ENCODE peak calls at places on chromosomes 6 and 20, in ten cellular contexts. P is HCT116, N is A549, L is tibial nerve, D is IMR-90, C is transverse colon, Y is ovary, B is adrenal gland, E is stomach, J is esophagus squamous epithelium. O is an unnamed sample.

GRCh38 chr20:22099348-22099747 is 393.9 kb downstream of the PAX1 start:
- DNase-seq in P (no peak), N (no peak), L (no peak), D (no peak), C (no peak), Y (no peak), B (no peak), E (no peak), J (no peak), O (no peak)

GRCh38 chr6:151059612-151060095 is 180.1 kb upstream of the AKAP12 start:
- DNase-seq in P (peak), N (no peak), L (no peak), D (no peak), C (no peak), Y (no peak), B (no peak), E (no peak), J (no peak), O (no peak)

GRCh38 chr6:159170999-159171712 is 2.0 kb downstream of the FNDC1 start:
- DNase-seq in P (no peak), N (no peak), L (peak), D (peak), C (no peak), Y (peak), B (no peak), E (no peak), J (no peak), O (no peak)

GRCh38 chr6:53067307-53067706 is 2.1 kb downstream of the FBXO9 start:
- DNase-seq in P (no peak), N (no peak), L (no peak), D (peak), C (no peak), Y (no peak), B (no peak), E (no peak), J (no peak), O (no peak)

GRCh38 chr6:157209865-157210530 is 113.3 kb downstream of the TMEM242 start:
- DNase-seq in P (no peak), N (no peak), L (no peak), D (no peak), C (no peak), Y (no peak), B (no peak), E (no peak), J (no peak), O (no peak)

GRCh38 chr6:106536863-106537262 is 92.4 kb downstream of the RTN4IP1 start:
- DNase-seq in P (no peak), N (no peak), L (no peak), D (peak), C (no peak), Y (no peak), B (no peak), E (no peak), J (no peak), O (no peak)

GRCh38 chr6:55713411-55713810 is 134.4 kb upstream of the HMGCLL1 start:
- DNase-seq in P (no peak), N (no peak), L (no peak), D (peak), C (no peak), Y (no peak), B (no peak), E (no peak), J (no peak), O (no peak)

GRCh38 chr6:134602123-134602522 is 284.2 kb upstream of the SGK1 start:
- DNase-seq in P (no peak), N (no peak), L (no peak), D (no peak), C (no peak), Y (no peak), B (no peak), E (no peak), J (no peak), O (no peak)

GRCh38 chr20:44594730-44595129 is 12.4 kb downstream of the PKIG start:
- DNase-seq in P (no peak), N (peak), L (no peak), D (peak), C (no peak), Y (no peak), B (no peak), E (no peak), J (no peak), O (no peak)

GRCh38 chr6:117487831-117488230 is 5.4 kb downstream of the DCBLD1 start:
- DNase-seq in P (no peak), N (no peak), L (no peak), D (peak), C (no peak), Y (no peak), B (no peak), E (no peak), J (no peak), O (no peak)

GRCh38 chr6:169785566-169785965 is 34.1 kb downstream of the ERMARD start:
- DNase-seq in P (no peak), N (no peak), L (no peak), D (no peak), C (no peak), Y (no peak), B (no peak), E (no peak), J (no peak), O (no peak)

GRCh38 chr20:50211065-50211464 is 20.4 kb downstream of the CEBPB start:
- DNase-seq in P (no peak), N (no peak), L (no peak), D (no peak), C (no peak), Y (no peak), B (no peak), E (no peak), J (no peak), O (no peak)

GRCh38 chr20:23148721-23149570 is 62.8 kb upstream of the CD93 start:
- DNase-seq in P (no peak), N (no peak), L (no peak), D (no peak), C (peak), Y (no peak), B (peak), E (peak), J (no peak), O (no peak)

GRCh38 chr6:33075568-33076405 is at the start of gene HLA-DPB1:
- DNase-seq in P (peak), N (peak), L (peak), D (peak), C (no peak), Y (no peak), B (no peak), E (no peak), J (no peak), O (no peak)

GRCh38 chr6:37130704-37131103 is 39.2 kb upstream of the PIM1 start:
- DNase-seq in P (no peak), N (no peak), L (peak), D (peak), C (peak), Y (no peak), B (peak), E (peak), J (no peak), O (peak)

GRCh38 chr20:62922451-62922921 is 3.8 kb downstream of the DIDO1 start:
- DNase-seq in P (no peak), N (no peak), L (no peak), D (no peak), C (no peak), Y (no peak), B (peak), E (no peak), J (no peak), O (no peak)

GRCh38 chr6:125839471-125839870 is 48.7 kb downstream of the NCOA7 start:
- DNase-seq in P (no peak), N (no peak), L (no peak), D (peak), C (no peak), Y (no peak), B (peak), E (no peak), J (no peak), O (no peak)

GRCh38 chr6:138205437-138206094 is 12.7 kb downstream of the PBOV1 start:
- DNase-seq in P (no peak), N (no peak), L (no peak), D (no peak), C (no peak), Y (no peak), B (no peak), E (no peak), J (no peak), O (no peak)

GRCh38 chr6:133707456-133707855 is 181.5 kb upstream of the TCF21 start:
- DNase-seq in P (no peak), N (no peak), L (no peak), D (peak), C (no peak), Y (no peak), B (no peak), E (no peak), J (no peak), O (no peak)

GRCh38 chr6:75128881-75129570 is 76.8 kb downstream of the COL12A1 start:
- DNase-seq in P (no peak), N (no peak), L (no peak), D (no peak), C (no peak), Y (no peak), B (no peak), E (no peak), J (no peak), O (no peak)

GRCh38 chr6:125268765-125269164 is 33.0 kb downstream of the HDDC2 start:
- DNase-seq in P (no peak), N (no peak), L (no peak), D (no peak), C (no peak), Y (no peak), B (no peak), E (no peak), J (no peak), O (no peak)

GRCh38 chr6:101396552-101397173 is 3.2 kb downstream of the GRIK2 start:
- DNase-seq in P (no peak), N (no peak), L (peak), D (peak), C (peak), Y (peak), B (peak), E (peak), J (no peak), O (no peak)

GRCh38 chr6:41062056-41062455 is 9.1 kb downstream of the APOBEC2 start:
- DNase-seq in P (no peak), N (no peak), L (no peak), D (no peak), C (no peak), Y (no peak), B (no peak), E (no peak), J (no peak), O (no peak)

GRCh38 chr6:44804546-44804945 is 417.0 kb downstream of the CDC5L start:
- DNase-seq in P (no peak), N (no peak), L (no peak), D (no peak), C (no peak), Y (no peak), B (no peak), E (no peak), J (no peak), O (no peak)

GRCh38 chr6:44804016-44804415 is 416.5 kb downstream of the CDC5L start:
- DNase-seq in P (no peak), N (no peak), L (no peak), D (no peak), C (no peak), Y (no peak), B (no peak), E (no peak), J (no peak), O (no peak)

GRCh38 chr6:44801188-44801587 is 413.7 kb downstream of the CDC5L start:
- DNase-seq in P (no peak), N (no peak), L (no peak), D (no peak), C (no peak), Y (no peak), B (no peak), E (no peak), J (no peak), O (no peak)

GRCh38 chr6:44795326-44795725 is 407.8 kb downstream of the CDC5L start:
- DNase-seq in P (no peak), N (no peak), L (no peak), D (no peak), C (no peak), Y (no peak), B (no peak), E (no peak), J (no peak), O (no peak)

DNA sequence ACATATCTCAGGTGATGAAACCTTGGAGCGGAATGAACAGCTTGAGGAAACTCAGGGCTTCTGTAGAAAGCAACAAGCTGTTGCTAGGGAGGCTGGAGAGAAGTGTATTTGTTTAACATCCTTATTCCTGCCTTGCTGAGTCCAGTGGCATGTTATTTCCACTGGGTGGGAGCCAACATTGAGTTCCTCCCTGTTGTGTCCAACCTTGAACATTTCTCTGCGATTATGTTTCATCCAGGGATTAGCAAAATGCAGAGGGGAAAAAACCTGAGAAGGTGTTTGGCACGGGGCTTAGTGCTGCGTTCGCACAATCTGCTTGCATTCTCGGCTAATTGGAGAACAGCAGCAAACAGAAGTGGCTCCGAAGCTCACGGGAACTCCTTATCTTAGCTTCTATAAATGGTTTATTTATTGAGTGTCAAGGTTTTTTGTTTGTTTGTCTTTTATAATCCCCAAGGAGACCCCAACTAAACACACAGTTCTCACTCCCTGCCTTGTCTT is 412.7 kb downstream of the CDC5L start:
- DNase-seq in P (no peak), N (peak), L (peak), D (peak), C (no peak), Y (peak), B (no peak), E (no peak), J (no peak), O (no peak)
- H3K4me3 ChIP-seq in P (no peak), N (no peak), L (no peak), D (no peak), C (no peak), Y (no peak), B (peak), E (no peak), J (no peak), O (no peak)

GRCh38 chr6:7887278-7887991 is 23.2 kb downstream of the TXNDC5 start:
- DNase-seq in P (no peak), N (no peak), L (no peak), D (no peak), C (no peak), Y (no peak), B (no peak), E (no peak), J (no peak), O (no peak)
- TF ChIP-seq POLR2A in P (no peak), N (no peak), L (no peak), D (no peak), C (no peak), Y (no peak), B (no peak), E (no peak), J (no peak), O (no peak)

GRCh38 chr6:56733298-56733697 is 90.6 kb upstream of the DST start:
- DNase-seq in P (no peak), N (no peak), L (no peak), D (no peak), C (no peak), Y (no peak), B (no peak), E (no peak), J (no peak), O (no peak)
- H3K27ac ChIP-seq in P (peak), N (peak), L (no peak), D (no peak), C (peak), Y (peak), B (no peak), E (peak), J (no peak), O (no peak)

GRCh38 chr6:155041781-155042279 is 46.7 kb downstream of the TIAM2 start:
- DNase-seq in P (no peak), N (no peak), L (no peak), D (no peak), C (no peak), Y (no peak), B (no peak), E (no peak), J (no peak), O (no peak)
- H3K4me3 ChIP-seq in P (no peak), N (no peak), L (no peak), D (no peak), C (no peak), Y (no peak), B (no peak), E (no peak), J (no peak), O (peak)

DNA sequence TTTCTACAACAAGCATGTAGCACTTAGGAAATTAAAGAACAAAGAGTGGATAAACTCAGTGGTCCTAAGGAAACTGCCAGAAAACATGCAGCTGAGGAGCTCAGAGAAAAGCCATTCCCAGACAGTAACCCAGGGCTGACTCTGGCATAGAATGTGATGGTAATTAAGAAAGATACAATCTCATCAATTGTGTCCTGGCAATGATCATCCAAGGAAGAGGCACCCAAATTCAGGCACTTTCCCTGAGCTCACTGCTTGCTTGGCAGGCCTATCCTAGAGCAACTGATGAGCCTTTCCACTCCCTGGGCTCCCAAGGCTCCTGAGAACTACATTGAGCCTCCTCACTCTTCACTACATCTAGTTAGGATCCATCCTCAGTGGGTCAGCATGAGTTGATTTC is 16.2 kb downstream of the EIF2S2 start:
- DNase-seq in P (no peak), N (no peak), L (no peak), D (no peak), C (no peak), Y (no peak), B (no peak), E (no peak), J (no peak), O (no peak)
- TF ChIP-seq POLR2A in P (no peak), N (no peak), L (no peak), D (no peak), C (no peak), Y (no peak), B (no peak), E (no peak), J (no peak), O (no peak)

DNA sequence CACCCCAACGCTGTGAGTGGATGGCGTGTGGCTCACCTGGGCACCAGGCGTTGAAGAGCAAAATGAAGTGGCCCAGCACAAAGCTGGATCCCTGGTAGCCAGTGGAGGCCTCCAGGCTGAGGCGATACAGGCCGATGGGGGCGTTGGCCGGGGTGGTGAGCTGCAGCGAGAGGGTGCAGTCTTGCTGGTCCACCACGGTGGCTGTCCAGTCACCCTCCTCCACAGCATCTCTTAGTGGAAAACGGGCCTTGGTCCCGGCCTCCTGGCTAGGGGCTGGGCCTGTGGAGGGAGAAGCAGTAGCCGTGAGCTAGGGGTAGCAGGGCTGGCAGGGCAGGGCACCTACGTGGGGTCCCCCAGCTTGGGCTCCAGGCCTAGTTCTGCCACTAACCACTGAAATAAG is 9.3 kb downstream of the TGM2 start:
- DNase-seq in P (no peak), N (no peak), L (no peak), D (no peak), C (no peak), Y (no peak), B (no peak), E (no peak), J (no peak), O (no peak)
- H3K27ac ChIP-seq in P (no peak), N (peak), L (no peak), D (no peak), C (peak), Y (no peak), B (peak), E (peak), J (peak), O (no peak)